ENCODE peak calls at places on chromosome X, in five cellular contexts. One of them, this sample, is unnamed.

GRCh38 chrX:13076176-13076956 is 31.9 kb upstream of the FAM9C start:
- DNase-seq in K562: no peak
- DNase-seq in HepG2: no peak
- DNase-seq in GM12878: no peak
- DNase-seq in A549: no peak
- DNase-seq in this sample: no peak

GRCh38 chrX:13293700-13294099 is 26.2 kb downstream of the ATXN3L start:
- DNase-seq in HepG2: no peak
- DNase-seq in GM12878: no peak
- DNase-seq in A549: no peak
- DNase-seq in K562: no peak
- DNase-seq in this sample: no peak

GRCh38 chrX:39752820-39753219 is 344.9 kb downstream of the BCOR start:
- DNase-seq in GM12878: no peak
- DNase-seq in HepG2: no peak
- DNase-seq in A549: no peak
- DNase-seq in K562: no peak
- DNase-seq in this sample: no peak

GRCh38 chrX:3226087-3226486 is 120.4 kb downstream of the MXRA5 start:
- DNase-seq in A549: no peak
- DNase-seq in GM12878: no peak
- DNase-seq in K562: no peak
- DNase-seq in HepG2: no peak
- DNase-seq in this sample: no peak

GRCh38 chrX:139795196-139795595 is 87.2 kb upstream of the MCF2 start:
- DNase-seq in GM12878: peak; percentile 57
- DNase-seq in K562: no peak
- DNase-seq in A549: no peak
- DNase-seq in HepG2: no peak
- DNase-seq in this sample: no peak

GRCh38 chrX:16839852-16840460 is 30.2 kb downstream of the RBBP7 start:
- DNase-seq in GM12878: no peak
- DNase-seq in HepG2: no peak
- DNase-seq in A549: no peak
- DNase-seq in K562: no peak
- DNase-seq in this sample: peak; percentile 32

GRCh38 chrX:70769659-70770232 is 138.8 kb downstream of the TEX11 start:
- DNase-seq in GM12878: no peak
- DNase-seq in A549: peak; percentile 7
- DNase-seq in HepG2: no peak
- DNase-seq in K562: no peak
- DNase-seq in this sample: peak; percentile 5

GRCh38 chrX:19990225-19990518 is 689 bp downstream of the BCLAF3 start:
- DNase-seq in K562: no peak
- DNase-seq in A549: peak; percentile 10
- DNase-seq in HepG2: no peak
- DNase-seq in GM12878: no peak
- DNase-seq in this sample: peak; percentile 40

GRCh38 chrX:40281341-40282005 is 183.7 kb upstream of the BCOR start:
- DNase-seq in A549: no peak
- DNase-seq in HepG2: no peak
- DNase-seq in GM12878: no peak
- DNase-seq in K562: no peak
- DNase-seq in this sample: peak; percentile 88

GRCh38 chrX:120309873-120310730 is 1.2 kb downstream of the TMEM255A start:
- DNase-seq in K562: no peak
- DNase-seq in HepG2: no peak
- DNase-seq in GM12878: no peak
- DNase-seq in A549: peak; percentile 22
- DNase-seq in this sample: peak; percentile 13

GRCh38 chrX:78384486-78384885 is 57.1 kb upstream of the CYSLTR1 start:
- DNase-seq in GM12878: no peak
- DNase-seq in A549: no peak
- DNase-seq in K562: no peak
- DNase-seq in HepG2: no peak
- DNase-seq in this sample: no peak

GRCh38 chrX:18702362-18703195 is 4.9 kb upstream of the PPEF1 start:
- DNase-seq in HepG2: no peak
- DNase-seq in GM12878: no peak
- DNase-seq in A549: peak; percentile 89
- DNase-seq in K562: no peak
- DNase-seq in this sample: no peak
- TF ChIP-seq MYC in HepG2: no peak
- TF ChIP-seq MYC in GM12878: no peak
- TF ChIP-seq MYC in A549: no peak
- TF ChIP-seq MYC in K562: no peak
- TF ChIP-seq MYC in this sample: no peak

GRCh38 chrX:47573334-47574095 is 8.7 kb upstream of the TIMP1 start:
- DNase-seq in GM12878: no peak
- DNase-seq in A549: no peak
- DNase-seq in HepG2: no peak
- DNase-seq in K562: peak; percentile 5
- DNase-seq in this sample: no peak
- H3K4me3 ChIP-seq in GM12878: no peak overlapping the region
- H3K4me3 ChIP-seq in A549: no peak overlapping the region
- H3K4me3 ChIP-seq in HepG2: no peak overlapping the region
- H3K4me3 ChIP-seq in K562: no peak overlapping the region
- H3K4me3 ChIP-seq in this sample: no peak overlapping the region

GRCh38 chrX:129925305-129926092 is 19.5 kb downstream of the UTP14A start:
- DNase-seq in A549: peak; percentile 45
- DNase-seq in HepG2: peak; percentile 34
- DNase-seq in K562: peak; percentile 36
- DNase-seq in GM12878: no peak
- DNase-seq in this sample: peak; percentile 84
- TF ChIP-seq MYC in A549: no peak
- TF ChIP-seq MYC in HepG2: no peak
- TF ChIP-seq MYC in K562: no peak
- TF ChIP-seq MYC in GM12878: no peak
- TF ChIP-seq MYC in this sample: peak; percentile 24

GRCh38 chrX:110015915-110016314 is 13.0 kb downstream of the TMEM164 start:
- DNase-seq in HepG2: no peak
- DNase-seq in A549: no peak
- DNase-seq in GM12878: no peak
- DNase-seq in K562: no peak
- DNase-seq in this sample: no peak

GRCh38 chrX:110012818-110013484 is 10.0 kb downstream of the TMEM164 start:
- DNase-seq in HepG2: no peak
- DNase-seq in GM12878: no peak
- DNase-seq in K562: no peak
- DNase-seq in A549: no peak
- DNase-seq in this sample: no peak

GRCh38 chrX:110013968-110014367 is 11.1 kb downstream of the TMEM164 start:
- DNase-seq in HepG2: no peak
- DNase-seq in A549: no peak
- DNase-seq in GM12878: no peak
- DNase-seq in K562: no peak
- DNase-seq in this sample: no peak

GRCh38 chrX:110015027-110015426 is 12.1 kb downstream of the TMEM164 start:
- DNase-seq in A549: no peak
- DNase-seq in HepG2: no peak
- DNase-seq in GM12878: no peak
- DNase-seq in K562: no peak
- DNase-seq in this sample: no peak
- H3K4me3 ChIP-seq in A549: no peak overlapping the region
- H3K4me3 ChIP-seq in HepG2: no peak overlapping the region
- H3K4me3 ChIP-seq in GM12878: no peak overlapping the region
- H3K4me3 ChIP-seq in K562: no peak overlapping the region
- H3K4me3 ChIP-seq in this sample: no peak overlapping the region

GRCh38 chrX:53036149-53036548 is 12.4 kb upstream of the GPR173 start:
- DNase-seq in K562: no peak
- DNase-seq in GM12878: no peak
- DNase-seq in A549: no peak
- DNase-seq in HepG2: no peak
- DNase-seq in this sample: no peak

GRCh38 chrX:53028678-53029077 is 19.9 kb upstream of the GPR173 start:
- DNase-seq in A549: no peak
- DNase-seq in K562: no peak
- DNase-seq in GM12878: no peak
- DNase-seq in HepG2: no peak
- DNase-seq in this sample: no peak

GRCh38 chrX:53031380-53031779 is 17.2 kb upstream of the GPR173 start:
- DNase-seq in A549: no peak
- DNase-seq in GM12878: no peak
- DNase-seq in HepG2: no peak
- DNase-seq in K562: no peak
- DNase-seq in this sample: no peak
- TF ChIP-seq MYC in A549: no peak
- TF ChIP-seq MYC in GM12878: no peak
- TF ChIP-seq MYC in HepG2: no peak
- TF ChIP-seq MYC in K562: no peak
- TF ChIP-seq MYC in this sample: no peak

DNA sequence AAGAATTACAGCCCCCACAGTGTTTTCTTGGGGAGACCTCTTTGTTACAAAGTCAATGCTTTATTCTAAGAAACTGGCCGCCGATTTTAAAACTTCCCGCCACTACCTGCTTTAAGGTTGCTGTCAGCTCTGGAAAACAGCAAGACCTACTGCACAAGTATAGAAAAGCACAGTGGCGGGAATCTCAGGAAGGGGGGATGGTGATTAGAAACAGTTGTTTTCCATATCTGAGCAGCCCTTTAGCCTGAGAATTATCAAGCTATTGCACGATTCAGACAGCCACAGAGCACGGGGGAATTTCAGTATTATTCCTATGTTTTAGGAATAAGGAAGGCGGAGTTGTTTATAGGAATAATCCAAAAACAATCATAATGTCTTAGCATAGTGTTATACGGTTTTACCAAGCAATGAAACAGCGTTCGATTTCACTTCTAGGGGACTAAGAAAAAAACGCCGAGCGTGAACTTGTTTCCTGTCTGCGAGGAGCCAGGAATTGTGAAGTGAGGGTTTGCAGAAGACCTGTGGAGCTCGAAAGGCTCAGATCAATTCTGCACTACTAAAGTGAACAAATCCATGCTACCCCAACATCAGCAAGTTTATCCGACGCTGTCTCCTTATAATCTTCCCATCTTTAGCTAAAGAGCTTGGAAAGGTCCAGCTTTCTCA is 81.3 kb downstream of the HMGN5 start:
- DNase-seq in HepG2: no peak
- DNase-seq in GM12878: no peak
- DNase-seq in K562: no peak
- DNase-seq in A549: no peak
- DNase-seq in this sample: peak; percentile 23
- H3K4me3 ChIP-seq in HepG2: peak overlapping the region; percentile 57
- H3K4me3 ChIP-seq in GM12878: peak overlapping the region; percentile 69
- H3K4me3 ChIP-seq in K562: peak overlapping the region; percentile 46
- H3K4me3 ChIP-seq in A549: peak overlapping the region; percentile 57
- H3K4me3 ChIP-seq in this sample: peak overlapping the region; percentile 88

GRCh38 chrX:1244164-1245076 is 24.2 kb upstream of the CSF2RA start:
- DNase-seq in A549: peak; percentile 31
- DNase-seq in GM12878: no peak
- DNase-seq in K562: no peak
- DNase-seq in HepG2: no peak
- DNase-seq in this sample: peak; percentile 63

GRCh38 chrX:1249101-1249887 is 19.3 kb upstream of the CSF2RA start:
- DNase-seq in HepG2: peak; percentile 13
- DNase-seq in K562: no peak
- DNase-seq in GM12878: peak; percentile 19
- DNase-seq in A549: no peak
- DNase-seq in this sample: peak; percentile 96

GRCh38 chrX:1246816-1247215 is 21.8 kb upstream of the CSF2RA start:
- DNase-seq in HepG2: peak; percentile 50
- DNase-seq in GM12878: peak; percentile 57
- DNase-seq in A549: peak; percentile 72
- DNase-seq in K562: peak; percentile 50
- DNase-seq in this sample: peak; percentile 79

GRCh38 chrX:1242901-1243402 is 25.7 kb upstream of the CSF2RA start:
- DNase-seq in A549: no peak
- DNase-seq in GM12878: peak; percentile 51
- DNase-seq in HepG2: no peak
- DNase-seq in K562: no peak
- DNase-seq in this sample: peak; percentile 32

DNA sequence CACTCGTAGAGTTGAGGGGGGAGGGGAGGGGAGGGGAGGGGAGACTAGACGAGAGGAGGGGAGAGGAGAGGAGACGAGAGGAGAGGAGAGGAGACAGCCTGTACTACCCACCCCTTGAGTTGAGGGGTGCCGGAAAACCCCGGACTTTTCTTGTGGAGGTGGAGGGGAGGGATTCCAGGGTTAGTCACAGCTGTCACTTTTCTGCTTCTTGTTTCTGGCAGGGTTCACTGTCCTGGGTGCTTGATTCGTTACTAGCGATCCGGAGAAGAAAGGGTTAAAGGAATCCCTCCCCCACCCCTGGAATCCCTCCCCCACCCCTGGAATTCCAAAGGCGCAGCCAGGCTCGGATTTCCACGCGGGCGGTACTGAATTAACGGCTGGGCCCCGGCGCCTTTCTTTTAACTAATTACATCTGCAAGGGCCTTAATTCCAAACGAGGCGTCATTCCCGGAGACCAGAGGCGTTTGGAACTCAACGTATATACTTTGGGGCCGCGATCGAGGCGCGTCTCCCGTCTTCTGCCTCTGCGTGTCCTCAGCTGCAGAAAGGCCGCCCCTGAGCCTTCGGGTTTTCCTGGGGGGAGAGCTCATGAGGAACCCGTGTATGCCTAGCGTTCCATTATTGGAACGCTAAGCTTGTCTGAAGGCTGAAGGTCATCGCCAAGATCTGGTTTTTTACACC is 20.1 kb upstream of the CSF2RA start:
- DNase-seq in GM12878: no peak
- DNase-seq in HepG2: peak; percentile 7
- DNase-seq in K562: no peak
- DNase-seq in A549: no peak
- DNase-seq in this sample: peak; percentile 60
- TF ChIP-seq MYC in GM12878: no peak
- TF ChIP-seq MYC in HepG2: no peak
- TF ChIP-seq MYC in K562: no peak
- TF ChIP-seq MYC in A549: no peak
- TF ChIP-seq MYC in this sample: no peak

GRCh38 chrX:48971325-48972213 is at the start of gene KCND1:
- DNase-seq in GM12878: no peak
- DNase-seq in HepG2: no peak
- DNase-seq in A549: no peak
- DNase-seq in K562: peak; percentile 46
- DNase-seq in this sample: no peak
- H3K4me3 ChIP-seq in GM12878: no peak within 1 kb of the TSS
- H3K4me3 ChIP-seq in HepG2: peak within 1 kb of the TSS; percentile 40
- H3K4me3 ChIP-seq in A549: peak within 1 kb of the TSS; percentile 0
- H3K4me3 ChIP-seq in K562: peak within 1 kb of the TSS; percentile 7
- H3K4me3 ChIP-seq in this sample: no peak within 1 kb of the TSS

This sample was measured in NB4.